ENCODE peak calls at places on chromosomes 13 and 19, in eight cellular contexts. I is tibial artery, G is mucosa of descending colon, S is A549, Y is cardiac muscle cell, O is ovary, T is tibial nerve, P is Peyer's patch. M is an unnamed sample.

GRCh38 chr13:51771418-51772104 is 32.4 kb downstream of the DHRS12 start:
- DNase-seq in I (no peak), P (no peak), Y (no peak), T (no peak), O (no peak), G (no peak), S (no peak), M (no peak)

GRCh38 chr19:28427256-28428083 is 785.5 kb downstream of the UQCRFS1 start:
- DNase-seq in P (no peak), G (no peak), I (no peak), O (no peak), T (no peak), Y (no peak), S (no peak), M (no peak)

GRCh38 chr13:70960841-70961443 is 852.7 kb upstream of the KLHL1 start:
- DNase-seq in P (no peak), S (no peak), I (no peak), T (peak; percentile 22), G (no peak), Y (peak; percentile 50), O (no peak), M (no peak)

GRCh38 chr13:23348270-23349126 is 85.0 kb downstream of the SACS start:
- DNase-seq in G (no peak), T (no peak), I (no peak), P (no peak), O (peak; percentile 31), S (no peak), Y (peak; percentile 13), M (no peak)

GRCh38 chr19:48842744-48843162 is 6.5 kb upstream of the HSD17B14 start:
- DNase-seq in T (peak; percentile 83), P (peak; percentile 41), Y (peak; percentile 69), G (no peak), O (peak; percentile 61), I (no peak), S (peak; percentile 48), M (no peak)

GRCh38 chr13:93364166-93364565 is 137.6 kb downstream of the GPC6 start:
- DNase-seq in Y (peak; percentile 48), G (no peak), O (no peak), I (no peak), S (no peak), P (no peak), T (no peak), M (no peak)

GRCh38 chr13:50340566-50341287 is 325.5 kb downstream of the KCNRG start:
- DNase-seq in Y (no peak), G (no peak), O (no peak), T (peak; percentile 61), P (no peak), I (no peak), S (no peak), M (no peak)

GRCh38 chr13:34035676-34036325 is 217.9 kb downstream of the RFC3 start:
- DNase-seq in O (no peak), S (peak; percentile 9), I (no peak), T (no peak), G (no peak), Y (no peak), P (no peak), M (no peak)

DNA sequence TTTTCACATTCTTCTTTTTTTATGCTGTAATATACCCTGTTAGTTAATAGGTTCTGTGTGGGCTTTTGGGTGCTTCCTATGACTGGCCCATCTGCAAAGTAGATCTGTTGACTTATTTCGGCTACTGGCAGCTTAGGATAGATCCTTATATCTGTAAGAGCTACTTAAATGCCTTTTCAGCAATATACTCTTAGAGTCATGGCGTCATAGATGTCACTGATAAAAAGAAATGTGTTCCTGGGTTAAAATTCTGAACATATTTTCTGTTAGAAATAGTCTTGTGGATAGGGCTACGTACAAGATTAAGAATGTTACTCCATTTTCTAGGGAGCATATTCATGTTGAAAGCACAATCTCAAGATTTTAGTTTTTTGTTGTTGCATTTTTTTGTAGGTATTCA is 4.7 kb downstream of the AKAP11 start:
- DNase-seq in T (no peak), P (no peak), O (no peak), I (no peak), S (no peak), Y (no peak), G (no peak), M (no peak)
- H3K4me1 ChIP-seq in T (peaks cover 60% of the 10 kb centered on the region), P (peaks cover 3% of the 10 kb centered on the region), O (peaks cover 6% of the 10 kb centered on the region), I (peaks cover 60% of the 10 kb centered on the region), S (peaks cover 8% of the 10 kb centered on the region), Y (peaks cover 25% of the 10 kb centered on the region), G (peaks cover 14% of the 10 kb centered on the region), M (peaks cover 22% of the 10 kb centered on the region)

DNA sequence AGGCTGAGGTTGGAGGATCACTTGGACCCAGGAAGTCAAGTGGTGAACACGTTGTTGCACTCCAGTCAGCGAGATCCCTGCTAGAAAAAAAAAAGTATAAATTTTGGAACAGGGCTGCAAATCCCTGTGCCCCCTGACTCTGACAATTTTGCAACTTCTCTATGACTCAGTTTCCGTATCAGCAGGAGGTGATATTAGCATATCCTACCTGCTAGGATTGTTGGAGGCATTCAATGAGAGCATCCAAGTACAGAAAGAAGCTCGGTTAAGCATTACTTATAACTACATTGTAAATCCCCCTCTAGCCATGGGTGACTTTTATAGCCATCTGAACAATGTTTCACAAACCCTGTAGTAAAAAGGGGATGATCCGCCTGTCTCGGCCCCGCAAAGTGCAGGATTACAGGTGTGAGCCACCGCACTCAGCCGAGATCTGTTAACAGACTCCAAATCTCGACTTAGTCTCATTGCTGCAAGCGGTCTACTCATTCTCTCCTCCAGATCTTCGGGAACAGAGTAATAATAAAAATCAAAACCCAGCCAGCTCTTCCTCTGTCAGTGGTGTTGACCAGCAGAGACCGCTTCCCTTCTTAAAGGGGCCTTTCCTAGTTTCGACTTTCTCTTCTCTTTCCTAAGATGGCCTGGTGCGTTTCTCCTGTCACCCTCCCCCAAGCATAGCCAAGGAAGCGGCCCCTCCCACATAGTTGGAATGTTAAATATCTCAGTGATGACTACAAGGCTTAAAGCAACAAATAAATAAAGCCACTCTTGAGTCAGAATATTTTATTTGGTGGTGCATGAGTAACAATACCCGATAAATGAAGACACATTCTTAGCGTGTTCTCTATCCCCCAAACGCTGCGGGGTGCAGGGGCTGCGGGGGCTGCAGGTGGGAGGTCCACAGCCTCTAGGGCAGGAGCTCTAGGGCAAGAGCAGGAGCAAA is 10.3 kb upstream of the BICRA start:
- DNase-seq in O (no peak), S (peak; percentile 98), I (peak; percentile 89), G (peak; percentile 39), P (no peak), Y (peak; percentile 97), T (peak; percentile 64), M (peak; percentile 55)
- H3K4me3 ChIP-seq in O (peak overlapping the region; percentile 17), S (peak overlapping the region; percentile 43), I (peak overlapping the region; percentile 79), G (no peak overlapping the region), P (peak overlapping the region; percentile 23), Y (peak overlapping the region; percentile 1), T (no peak overlapping the region), M (peak overlapping the region; percentile 91)

DNA sequence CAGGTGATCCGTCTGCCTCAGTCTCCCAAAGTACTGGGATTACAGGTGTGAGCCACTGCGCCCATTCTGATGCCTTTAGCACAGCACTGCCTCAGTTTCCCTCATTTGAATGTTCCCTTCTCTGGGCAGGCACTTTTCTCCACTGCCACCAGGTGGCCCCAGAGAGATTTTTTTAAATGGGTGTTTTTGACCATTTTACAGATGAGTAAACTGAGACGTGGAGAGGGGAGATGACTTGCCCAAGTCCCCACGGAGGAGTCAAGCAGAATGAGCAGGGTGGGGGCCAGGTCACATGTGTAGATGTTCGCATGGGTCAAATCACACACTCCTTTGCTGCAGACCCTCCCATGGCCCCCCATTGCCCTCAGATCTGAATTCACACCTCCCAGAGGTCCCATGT is 3.2 kb upstream of the PDE4C start:
- DNase-seq in O (no peak), I (no peak), G (no peak), P (no peak), T (no peak), Y (no peak), S (no peak), M (no peak)
- TF ChIP-seq CTCF in O (no peak), I (peak; percentile 7), G (no peak), P (peak; percentile 35), T (no peak), Y (peak; percentile 47), S (peak; percentile 40), M (peak; percentile 32)

DNA sequence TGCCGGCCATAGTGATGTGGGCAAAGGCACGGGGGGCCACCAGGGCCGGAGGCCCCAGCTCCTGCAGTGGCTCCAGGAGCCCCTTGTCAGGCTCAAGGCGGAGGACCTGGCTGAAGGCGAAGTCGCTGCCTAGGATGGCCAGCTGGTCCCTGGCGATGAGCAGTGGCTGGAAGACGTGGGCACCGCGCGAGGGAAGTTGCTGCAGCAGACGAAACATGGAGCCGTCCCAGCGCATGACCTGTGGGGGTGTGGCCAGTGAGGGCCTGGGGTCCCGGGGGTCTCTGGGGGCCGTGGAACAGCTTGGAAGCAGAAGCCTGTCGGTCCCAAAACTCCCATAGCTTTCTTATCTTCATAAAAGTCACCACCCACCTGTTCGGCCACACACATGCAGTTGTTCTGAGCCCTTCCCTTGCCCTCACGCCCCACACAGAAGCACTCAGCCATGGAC is 9.6 kb downstream of the LGI4 start:
- DNase-seq in S (no peak), I (no peak), P (no peak), T (no peak), Y (no peak), G (peak; percentile 66), O (no peak), M (no peak)
- H3K4me1 ChIP-seq in S (peaks cover 24% of the 10 kb centered on the region), I (peaks cover 36% of the 10 kb centered on the region), P (peaks cover 5% of the 10 kb centered on the region), T (peaks cover 85% of the 10 kb centered on the region), Y (no peaks in the 10 kb centered on the region), G (peaks cover 62% of the 10 kb centered on the region), O (peaks cover 4% of the 10 kb centered on the region), M (peaks cover 30% of the 10 kb centered on the region)

DNA sequence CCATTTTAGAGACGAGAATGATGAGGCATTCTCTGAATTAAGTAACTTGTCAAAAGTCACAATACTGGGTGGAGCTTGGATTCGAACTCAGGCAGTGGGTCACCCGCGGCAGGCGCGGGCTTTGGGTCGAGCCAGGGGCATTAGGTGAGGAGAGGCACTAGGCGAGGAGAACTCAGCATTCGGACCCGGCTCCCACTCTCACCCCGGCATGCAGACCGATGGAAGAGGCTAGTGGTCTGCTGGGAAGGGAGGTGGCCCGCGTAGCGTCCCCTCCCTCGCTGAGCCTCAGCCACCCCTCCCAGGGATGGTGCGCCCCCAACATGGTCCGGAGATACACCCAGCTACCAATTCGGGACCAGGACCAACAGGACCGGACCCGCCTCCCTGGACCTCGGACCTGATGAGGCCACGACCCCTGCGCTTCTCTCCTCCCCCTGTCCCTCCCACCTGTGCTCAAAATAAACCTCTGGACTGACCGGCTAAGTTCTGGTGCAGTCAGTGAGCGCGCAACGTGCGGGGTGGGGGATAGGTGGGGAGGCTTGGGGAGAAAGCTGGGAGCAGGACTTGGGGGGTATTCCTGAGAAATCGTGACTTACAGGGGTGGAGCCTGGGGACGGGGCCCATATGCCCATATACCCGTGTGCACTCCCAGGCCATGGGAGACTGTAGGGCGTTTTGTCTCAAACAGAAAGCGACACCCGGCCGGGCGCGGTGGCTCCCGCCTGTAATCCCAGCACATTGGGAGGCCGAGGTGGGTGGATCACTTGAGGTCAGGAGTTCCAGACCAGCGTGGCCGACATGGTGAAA is 1.3 kb upstream of the SNAPC2 start:
- DNase-seq in O (peak; percentile 53), G (peak; percentile 59), I (no peak), S (no peak), Y (no peak), T (no peak), P (no peak), M (no peak)
- H3K4me3 ChIP-seq in O (no peak overlapping the region), G (no peak overlapping the region), I (no peak overlapping the region), S (no peak overlapping the region), Y (no peak overlapping the region), T (no peak overlapping the region), P (peak overlapping the region; percentile 94), M (no peak overlapping the region)

GRCh38 chr19:33392341-33393285 is 19.1 kb downstream of the CEBPG start:
- DNase-seq in O (peak; percentile 41), T (no peak), P (no peak), I (peak; percentile 66), G (peak; percentile 69), Y (no peak), S (no peak), M (no peak)
- TF ChIP-seq CTCF in O (no peak), T (no peak), P (peak; percentile 36), I (no peak), G (no peak), Y (no peak), S (no peak), M (no peak)